ENCODE peak calls at places on chromosomes 2 and 18, in ten cellular contexts. M is Peyer's patch; Y is psoas muscle; X is MM.1S; H is IMR-90; B is endodermal cell; U is CD4-positive, CD25-positive, alpha-beta regulatory T cell; C is CD8-positive, alpha-beta memory T cell; V is CD8-positive, alpha-beta T cell; N is esophagus muscularis mucosa. O is an unnamed sample. For H3K4me1, the result is how much of the 10 kb centered on the place peaks cover.

GRCh38 chr18:77063256-77063655 is 69.3 kb downstream of the MBP start:
- DNase-seq in N (no peak), B (no peak), Y (no peak), U (peak), M (peak), C (peak), V (peak), H (peak), X (peak), O (no peak)

GRCh38 chr18:13454363-13455150 is 236.0 kb downstream of the LDLRAD4 start:
- DNase-seq in U (no peak), N (no peak), M (no peak), H (no peak), V (no peak), B (no peak), Y (no peak), C (no peak), X (no peak), O (no peak)

GRCh38 chr2:143284087-143284675 is 155.0 kb downstream of the ARHGAP15 start:
- DNase-seq in U (no peak), B (peak), V (no peak), N (no peak), Y (no peak), H (peak), M (no peak), X (peak), C (peak), O (peak)

GRCh38 chr2:119293254-119293653 is 69.6 kb downstream of the STEAP3 start:
- DNase-seq in B (no peak), M (no peak), U (no peak), X (no peak), V (no peak), H (peak), Y (no peak), N (peak), C (no peak), O (no peak)

GRCh38 chr2:239311132-239312040 is 89.4 kb downstream of the HDAC4 start:
- DNase-seq in H (no peak), B (peak), C (no peak), V (no peak), Y (peak), N (no peak), X (no peak), U (no peak), M (peak), O (no peak)

GRCh38 chr2:141393214-141393545 is 737.6 kb downstream of the LRP1B start:
- DNase-seq in Y (no peak), M (no peak), X (no peak), V (no peak), H (peak), N (no peak), C (no peak), B (no peak), U (no peak), O (no peak)

GRCh38 chr2:178579006-178579405 is 98.7 kb downstream of the PLEKHA3 start:
- DNase-seq in B (no peak), M (no peak), H (peak), X (no peak), N (no peak), V (no peak), C (no peak), Y (no peak), U (no peak), O (no peak)

GRCh38 chr2:55876425-55877084 is 47.0 kb downstream of the EFEMP1 start:
- DNase-seq in Y (no peak), M (no peak), C (no peak), X (no peak), H (no peak), B (no peak), V (no peak), N (no peak), U (no peak), O (no peak)

GRCh38 chr18:58316943-58317342 is 272.9 kb downstream of the NEDD4L start:
- DNase-seq in C (no peak), U (no peak), B (peak), V (no peak), M (no peak), H (no peak), N (no peak), Y (no peak), X (no peak), O (no peak)

GRCh38 chr2:222318712-222319575 is 20.1 kb upstream of the PAX3 start:
- DNase-seq in M (peak), B (peak), C (no peak), U (peak), V (no peak), X (peak), H (no peak), Y (no peak), N (no peak), O (peak)

GRCh38 chr18:34224423-34225217 is at the start of gene NOL4:
- DNase-seq in X (no peak), U (no peak), V (no peak), M (no peak), H (no peak), B (peak), C (no peak), N (no peak), Y (no peak), O (peak)

GRCh38 chr2:238339814-238340213 is 19.5 kb downstream of the TRAF3IP1 start:
- DNase-seq in N (no peak), C (no peak), X (no peak), U (no peak), M (no peak), B (no peak), Y (no peak), V (no peak), H (no peak), O (no peak)

GRCh38 chr18:55097406-55098170 is 138.3 kb upstream of the CCDC68 start:
- DNase-seq in V (no peak), M (no peak), N (peak), B (no peak), C (no peak), H (no peak), U (no peak), X (no peak), Y (no peak), O (no peak)

GRCh38 chr2:223538920-223539440 is 63.2 kb downstream of the SCG2 start:
- DNase-seq in N (no peak), B (no peak), C (no peak), U (no peak), V (no peak), H (no peak), X (no peak), Y (no peak), M (no peak), O (peak)

GRCh38 chr2:234840336-234840735 is 111.5 kb upstream of the SH3BP4 start:
- DNase-seq in X (no peak), C (no peak), U (no peak), V (no peak), N (no peak), Y (peak), B (peak), M (no peak), H (peak), O (no peak)

DNA sequence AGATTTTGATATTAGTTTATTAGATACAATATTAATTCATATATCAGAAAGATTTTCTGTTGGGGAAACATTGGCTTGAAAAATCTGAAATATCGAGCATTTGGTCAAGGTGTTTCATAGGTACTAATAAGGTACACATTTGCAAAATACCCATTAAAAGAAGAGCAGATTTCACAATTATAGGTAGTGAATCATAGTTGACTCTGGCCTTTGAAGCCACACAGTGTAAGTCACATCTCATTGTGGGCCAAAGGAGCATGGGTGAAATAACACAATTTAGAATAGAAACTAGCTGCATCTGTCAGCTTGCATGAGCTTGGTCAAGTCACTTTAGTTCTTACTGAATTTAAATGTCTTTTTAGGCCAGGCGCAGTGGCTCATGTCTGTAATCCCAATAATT is 4.9 kb downstream of the KDM3A start:
- DNase-seq in N (no peak), Y (no peak), V (no peak), B (no peak), X (no peak), M (no peak), U (no peak), C (no peak), H (no peak), O (no peak)
- H3K4me1 ChIP-seq in N (half or more), Y (half or more), V (half or more), B (under half), X (under half), M (under half), U (half or more), C (half or more), H (under half), O (under half)

DNA sequence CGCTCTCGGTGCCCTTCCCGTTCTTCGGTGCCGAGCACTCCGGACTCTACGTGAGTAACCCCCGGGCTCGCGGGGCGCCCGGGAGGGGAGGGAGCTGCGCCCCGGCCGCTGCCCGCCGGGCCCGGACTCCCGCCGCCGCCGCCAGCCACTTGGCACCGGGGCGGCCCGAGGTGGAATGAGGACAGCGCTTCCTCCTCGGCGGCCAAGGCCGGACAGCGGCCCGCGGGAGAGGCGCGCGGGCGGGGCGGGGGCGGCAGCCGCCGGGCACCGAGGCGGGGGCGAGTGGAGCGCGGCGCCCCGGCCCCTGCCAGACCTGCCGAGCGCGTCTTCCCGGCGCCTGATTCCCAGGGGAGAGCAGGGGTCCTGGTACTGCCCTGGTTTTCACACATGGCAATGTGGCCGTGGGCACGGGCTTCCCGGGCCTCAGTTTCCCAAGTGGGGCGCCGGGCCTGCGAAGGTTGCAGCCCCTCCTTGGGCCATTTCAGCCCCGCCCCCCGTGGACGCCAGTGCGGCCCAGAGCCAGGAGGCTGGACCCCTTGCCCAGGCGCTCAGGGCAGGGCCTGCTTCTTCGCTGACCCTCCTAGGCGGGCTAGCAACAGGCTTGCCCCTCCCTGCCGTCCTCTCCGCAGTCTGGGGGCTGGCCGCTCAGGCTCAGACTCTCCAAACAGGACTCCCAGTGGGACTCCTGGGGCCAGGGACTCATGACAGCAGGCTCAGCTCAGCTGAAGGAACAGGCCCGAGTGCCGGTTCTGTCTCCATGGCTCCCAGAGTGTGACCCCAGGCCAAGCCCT is 778 bp downstream of the SNED1 start:
- DNase-seq in V (no peak), Y (peak), M (peak), C (no peak), B (peak), H (no peak), N (no peak), U (no peak), X (no peak), O (peak)
- H3K4me1 ChIP-seq in V (under half), Y (under half), M (under half), C (under half), B (under half), H (under half), N (under half), U (under half), X (under half), O (under half)

GRCh38 chr2:60410458-60411146 is 142.9 kb downstream of the BCL11A start:
- DNase-seq in Y (no peak), M (no peak), C (no peak), H (no peak), V (no peak), U (no peak), B (peak), N (no peak), X (no peak), O (no peak)

GRCh38 chr2:60413069-60413818 is 140.2 kb downstream of the BCL11A start:
- DNase-seq in U (no peak), V (no peak), Y (no peak), N (no peak), C (no peak), H (no peak), M (no peak), B (no peak), X (no peak), O (no peak)

GRCh38 chr2:60411295-60411694 is 142.2 kb downstream of the BCL11A start:
- DNase-seq in B (no peak), H (peak), M (no peak), C (no peak), U (no peak), V (no peak), N (no peak), X (no peak), Y (no peak), O (no peak)

GRCh38 chr2:60413819-60414178 is 139.7 kb downstream of the BCL11A start:
- DNase-seq in B (no peak), H (no peak), V (no peak), Y (no peak), M (peak), N (no peak), X (no peak), C (no peak), U (no peak), O (no peak)

DNA sequence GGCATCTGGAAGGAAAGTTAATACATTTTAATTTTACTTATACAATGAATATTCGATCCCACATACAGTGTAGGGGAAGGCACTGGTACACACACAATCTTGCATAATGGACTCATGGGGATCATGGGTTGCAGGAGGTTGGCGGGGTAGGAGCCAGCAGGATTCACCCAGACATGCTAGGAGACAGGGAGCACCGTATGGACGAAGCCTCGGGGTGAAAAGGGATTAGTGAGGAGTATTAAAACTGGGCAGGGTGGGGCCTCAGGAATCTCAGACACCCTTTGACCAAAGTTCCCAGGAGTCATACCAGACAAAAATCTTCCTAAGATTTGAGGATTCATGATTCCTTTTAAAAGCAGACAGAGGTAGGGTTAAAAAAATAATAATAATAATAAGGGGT is 140.8 kb downstream of the BCL11A start:
- DNase-seq in M (no peak), N (no peak), V (no peak), Y (no peak), X (no peak), U (no peak), B (no peak), H (no peak), C (no peak), O (peak)
- H3K4me1 ChIP-seq in M (under half), N (under half), V (under half), Y (under half), X (under half), U (under half), B (under half), H (under half), C (under half), O (under half)

GRCh38 chr2:212007972-212008371 is 530.6 kb downstream of the ERBB4 start:
- DNase-seq in U (no peak), Y (no peak), B (no peak), C (no peak), V (no peak), N (no peak), H (no peak), M (no peak), X (no peak), O (no peak)

GRCh38 chr2:212001280-212001679 is 537.3 kb downstream of the ERBB4 start:
- DNase-seq in N (no peak), X (no peak), C (no peak), V (no peak), M (no peak), H (no peak), Y (no peak), B (no peak), U (no peak), O (no peak)

GRCh38 chr2:212005077-212005671 is 533.4 kb downstream of the ERBB4 start:
- DNase-seq in C (no peak), U (no peak), H (peak), V (no peak), B (peak), M (no peak), Y (no peak), N (no peak), X (peak), O (peak)
- H3K4me1 ChIP-seq in C (under half), U (under half), H (under half), V (under half), B (under half), M (under half), Y (under half), N (under half), X (under half), O (under half)

GRCh38 chr2:65056215-65056989 is at the start of gene CEP68:
- DNase-seq in X (peak), B (peak), U (peak), M (peak), Y (peak), N (peak), V (peak), C (peak), H (peak), O (peak)
- H3K4me1 ChIP-seq in X (half or more), B (under half), U (half or more), M (under half), Y (under half), N (half or more), V (half or more), C (half or more), H (under half), O (under half)

GRCh38 chr2:67251741-67252140 is 145.4 kb upstream of the ETAA1 start:
- DNase-seq in N (no peak), C (no peak), Y (no peak), H (no peak), M (no peak), B (no peak), U (no peak), X (no peak), V (no peak), O (no peak)
- H3K4me1 ChIP-seq in N (under half), C (under half), Y (under half), H (under half), M (under half), B (under half), U (under half), X (under half), V (under half), O (under half)

GRCh38 chr2:105870858-105871257 is 126.1 kb downstream of the NCK2 start:
- DNase-seq in U (no peak), Y (no peak), X (no peak), B (no peak), C (no peak), H (no peak), M (no peak), N (no peak), V (no peak), O (no peak)
- H3K4me1 ChIP-seq in U (half or more), Y (under half), X (under half), B (under half), C (half or more), H (under half), M (under half), N (half or more), V (half or more), O (under half)

DNA sequence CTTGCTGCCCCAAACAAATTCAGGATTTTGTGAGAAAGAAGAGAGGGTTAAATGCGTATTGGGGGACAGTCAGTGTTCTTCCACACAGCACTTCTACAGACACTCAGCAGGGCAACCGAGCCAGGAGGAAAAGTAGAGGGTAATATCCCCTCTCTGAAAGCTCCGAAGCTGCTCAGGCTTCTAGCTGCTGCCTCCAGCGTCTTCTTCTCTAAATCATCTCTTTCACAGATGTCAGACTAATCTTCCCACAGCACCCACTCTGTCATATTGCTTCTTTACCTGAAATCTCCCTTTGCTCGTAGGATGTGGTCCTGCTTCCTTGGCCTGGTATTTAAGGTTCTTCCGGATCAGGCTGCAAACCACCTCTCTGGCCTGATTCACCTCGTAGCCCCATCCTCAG is 117.6 kb upstream of the HAAO start:
- DNase-seq in X (no peak), M (no peak), U (no peak), B (no peak), H (no peak), V (no peak), C (no peak), N (no peak), Y (no peak), O (no peak)
- H3K4me1 ChIP-seq in X (under half), M (under half), U (under half), B (under half), H (under half), V (under half), C (under half), N (half or more), Y (under half), O (under half)

O was measured in HAP-1.